ENCODE peak calls at places on chromosomes 1 and 21, in four cellular contexts. One of them, this sample, is unnamed. For H3K9me3, the result is how much of the 10 kb centered on the place peaks cover.

GRCh38 chr1:94697839-94698238 is 122.3 kb upstream of the SLC44A3 start:
- DNase-seq in H1: no peak
- DNase-seq in HepG2: peak
- DNase-seq in GM12878: no peak
- DNase-seq in this sample: no peak

GRCh38 chr1:20974069-20974468 is 187.0 kb upstream of the HP1BP3 start:
- DNase-seq in H1: no peak
- DNase-seq in HepG2: no peak
- DNase-seq in GM12878: no peak
- DNase-seq in this sample: no peak

GRCh38 chr1:67791686-67792475 is 41.4 kb downstream of the GNG12 start:
- DNase-seq in H1: no peak
- DNase-seq in HepG2: no peak
- DNase-seq in GM12878: no peak
- DNase-seq in this sample: peak

GRCh38 chr1:157691285-157691920 is 9.2 kb downstream of the FCRL3 start:
- DNase-seq in H1: no peak
- DNase-seq in HepG2: peak
- DNase-seq in GM12878: no peak
- DNase-seq in this sample: peak

GRCh38 chr1:54081306-54082270 is 28.2 kb downstream of the TCEANC2 start:
- DNase-seq in H1: peak
- DNase-seq in HepG2: peak
- DNase-seq in GM12878: peak
- DNase-seq in this sample: peak

GRCh38 chr1:166875302-166875733 is 746 bp downstream of the TADA1 start:
- DNase-seq in H1: no peak
- DNase-seq in HepG2: no peak
- DNase-seq in GM12878: no peak
- DNase-seq in this sample: no peak

GRCh38 chr1:25804244-25804963 is 4.4 kb downstream of the SELENON start:
- DNase-seq in H1: no peak
- DNase-seq in HepG2: no peak
- DNase-seq in GM12878: no peak
- DNase-seq in this sample: no peak

GRCh38 chr1:230752407-230752806 is 5.2 kb downstream of the CAPN9 start:
- DNase-seq in H1: no peak
- DNase-seq in HepG2: no peak
- DNase-seq in GM12878: no peak
- DNase-seq in this sample: no peak

GRCh38 chr1:188669715-188670114 is 1807.9 kb downstream of the BRINP3 start:
- DNase-seq in H1: no peak
- DNase-seq in HepG2: no peak
- DNase-seq in GM12878: no peak
- DNase-seq in this sample: peak

GRCh38 chr1:15724949-15725880 is 10.8 kb upstream of the SLC25A34 start:
- DNase-seq in H1: no peak
- DNase-seq in HepG2: no peak
- DNase-seq in GM12878: no peak
- DNase-seq in this sample: no peak

GRCh38 chr1:168783831-168784230 is 54.8 kb upstream of the DPT start:
- DNase-seq in H1: no peak
- DNase-seq in HepG2: no peak
- DNase-seq in GM12878: no peak
- DNase-seq in this sample: no peak

GRCh38 chr1:31011719-31012118 is 53.8 kb downstream of the PUM1 start:
- DNase-seq in H1: no peak
- DNase-seq in HepG2: no peak
- DNase-seq in GM12878: no peak
- DNase-seq in this sample: no peak

GRCh38 chr1:152347116-152347728 is 12.6 kb downstream of the FLG2 start:
- DNase-seq in H1: no peak
- DNase-seq in HepG2: peak
- DNase-seq in GM12878: peak
- DNase-seq in this sample: peak

GRCh38 chr1:117796226-117796625 is 133.2 kb downstream of the GDAP2 start:
- DNase-seq in H1: no peak
- DNase-seq in HepG2: no peak
- DNase-seq in GM12878: no peak
- DNase-seq in this sample: no peak

GRCh38 chr1:150970818-150971582 is 3.6 kb downstream of the CERS2 start:
- DNase-seq in H1: no peak
- DNase-seq in HepG2: peak
- DNase-seq in GM12878: no peak
- DNase-seq in this sample: no peak

GRCh38 chr1:166133857-166134256 is 32.9 kb downstream of the FAM78B start:
- DNase-seq in H1: no peak
- DNase-seq in HepG2: no peak
- DNase-seq in GM12878: no peak
- DNase-seq in this sample: no peak

GRCh38 chr21:44398499-44398898 is 45.1 kb downstream of the TRPM2 start:
- DNase-seq in H1: no peak
- DNase-seq in HepG2: no peak
- DNase-seq in GM12878: no peak
- DNase-seq in this sample: no peak

GRCh38 chr1:208243851-208244583 is at the start of gene PLXNA2:
- DNase-seq in H1: no peak
- DNase-seq in HepG2: peak
- DNase-seq in GM12878: no peak
- DNase-seq in this sample: peak

GRCh38 chr1:52927219-52928082 is at the start of gene SCP2:
- DNase-seq in H1: no peak
- DNase-seq in HepG2: peak
- DNase-seq in GM12878: no peak
- DNase-seq in this sample: peak

GRCh38 chr1:110292327-110292741 is 46.8 kb upstream of the RBM15 start:
- DNase-seq in H1: no peak
- DNase-seq in HepG2: no peak
- DNase-seq in GM12878: no peak
- DNase-seq in this sample: no peak

GRCh38 chr1:201501812-201502510 is 5.0 kb downstream of the CSRP1 start:
- DNase-seq in H1: no peak
- DNase-seq in HepG2: no peak
- DNase-seq in GM12878: no peak
- DNase-seq in this sample: no peak

GRCh38 chr1:201502511-201502857 is 4.4 kb downstream of the CSRP1 start:
- DNase-seq in H1: no peak
- DNase-seq in HepG2: no peak
- DNase-seq in GM12878: no peak
- DNase-seq in this sample: no peak

GRCh38 chr1:201500670-201501120 is 6.2 kb downstream of the CSRP1 start:
- DNase-seq in H1: no peak
- DNase-seq in HepG2: no peak
- DNase-seq in GM12878: no peak
- DNase-seq in this sample: no peak

GRCh38 chr1:201499795-201500669 is 6.9 kb downstream of the CSRP1 start:
- DNase-seq in H1: no peak
- DNase-seq in HepG2: no peak
- DNase-seq in GM12878: no peak
- DNase-seq in this sample: no peak

GRCh38 chr1:201501144-201501543 is 5.8 kb downstream of the CSRP1 start:
- DNase-seq in H1: no peak
- DNase-seq in HepG2: no peak
- DNase-seq in GM12878: no peak
- DNase-seq in this sample: no peak
- TF ChIP-seq YY1 in H1: no peak
- TF ChIP-seq YY1 in HepG2: no peak
- TF ChIP-seq YY1 in GM12878: no peak
- TF ChIP-seq YY1 in this sample: no peak

GRCh38 chr1:154220071-154220969 is at the start of gene UBAP2L:
- DNase-seq in H1: peak
- DNase-seq in HepG2: peak
- DNase-seq in GM12878: peak
- DNase-seq in this sample: peak
- H3K9me3 ChIP-seq in H1: under half
- H3K9me3 ChIP-seq in HepG2: under half
- H3K9me3 ChIP-seq in GM12878: under half
- H3K9me3 ChIP-seq in this sample: under half

GRCh38 chr1:221100196-221100950 is 221.1 kb downstream of the HLX start:
- DNase-seq in H1: no peak
- DNase-seq in HepG2: no peak
- DNase-seq in GM12878: no peak
- DNase-seq in this sample: no peak
- TF ChIP-seq SUZ12 in H1: no peak
- TF ChIP-seq SUZ12 in HepG2: no peak
- TF ChIP-seq SUZ12 in GM12878: no peak
- TF ChIP-seq SUZ12 in this sample: no peak

GRCh38 chr21:43277481-43278351 is 108.9 kb downstream of the CRYAA start:
- DNase-seq in H1: no peak
- DNase-seq in HepG2: no peak
- DNase-seq in GM12878: no peak
- DNase-seq in this sample: no peak
- TF ChIP-seq YY1 in H1: no peak
- TF ChIP-seq YY1 in HepG2: no peak
- TF ChIP-seq YY1 in GM12878: no peak
- TF ChIP-seq YY1 in this sample: no peak

GRCh38 chr1:248757784-248758195 is 2.2 kb upstream of the LYPD8 start:
- DNase-seq in H1: no peak
- DNase-seq in HepG2: peak
- DNase-seq in GM12878: no peak
- DNase-seq in this sample: no peak
- H3K9me3 ChIP-seq in H1: half or more
- H3K9me3 ChIP-seq in HepG2: under half
- H3K9me3 ChIP-seq in GM12878: under half
- H3K9me3 ChIP-seq in this sample: under half

GRCh38 chr1:33377013-33377412 is 53.9 kb downstream of the PHC2 start:
- DNase-seq in H1: no peak
- DNase-seq in HepG2: no peak
- DNase-seq in GM12878: no peak
- DNase-seq in this sample: no peak
- TF ChIP-seq SUZ12 in H1: no peak
- TF ChIP-seq SUZ12 in HepG2: no peak
- TF ChIP-seq SUZ12 in GM12878: no peak
- TF ChIP-seq SUZ12 in this sample: no peak

GRCh38 chr1:91895832-91896556 is 10.0 kb upstream of the TGFBR3 start:
- DNase-seq in H1: no peak
- DNase-seq in HepG2: no peak
- DNase-seq in GM12878: no peak
- DNase-seq in this sample: no peak

GRCh38 chr1:91889717-91890459 is 3.9 kb upstream of the TGFBR3 start:
- DNase-seq in H1: no peak
- DNase-seq in HepG2: peak
- DNase-seq in GM12878: no peak
- DNase-seq in this sample: no peak

GRCh38 chr1:91891486-91891885 is 5.5 kb upstream of the TGFBR3 start:
- DNase-seq in H1: no peak
- DNase-seq in HepG2: no peak
- DNase-seq in GM12878: no peak
- DNase-seq in this sample: no peak

GRCh38 chr1:91894036-91894761 is 8.2 kb upstream of the TGFBR3 start:
- DNase-seq in H1: no peak
- DNase-seq in HepG2: no peak
- DNase-seq in GM12878: no peak
- DNase-seq in this sample: no peak

GRCh38 chr1:91891969-91892368 is 6.0 kb upstream of the TGFBR3 start:
- DNase-seq in H1: no peak
- DNase-seq in HepG2: no peak
- DNase-seq in GM12878: no peak
- DNase-seq in this sample: no peak
- TF ChIP-seq YY1 in H1: no peak
- TF ChIP-seq YY1 in HepG2: no peak
- TF ChIP-seq YY1 in GM12878: no peak
- TF ChIP-seq YY1 in this sample: no peak

GRCh38 chr1:197801684-197802083 is 26.4 kb upstream of the DENND1B start:
- DNase-seq in H1: no peak
- DNase-seq in HepG2: no peak
- DNase-seq in GM12878: no peak
- DNase-seq in this sample: no peak
- H3K9me3 ChIP-seq in H1: under half
- H3K9me3 ChIP-seq in HepG2: under half
- H3K9me3 ChIP-seq in GM12878: under half
- H3K9me3 ChIP-seq in this sample: under half

DNA sequence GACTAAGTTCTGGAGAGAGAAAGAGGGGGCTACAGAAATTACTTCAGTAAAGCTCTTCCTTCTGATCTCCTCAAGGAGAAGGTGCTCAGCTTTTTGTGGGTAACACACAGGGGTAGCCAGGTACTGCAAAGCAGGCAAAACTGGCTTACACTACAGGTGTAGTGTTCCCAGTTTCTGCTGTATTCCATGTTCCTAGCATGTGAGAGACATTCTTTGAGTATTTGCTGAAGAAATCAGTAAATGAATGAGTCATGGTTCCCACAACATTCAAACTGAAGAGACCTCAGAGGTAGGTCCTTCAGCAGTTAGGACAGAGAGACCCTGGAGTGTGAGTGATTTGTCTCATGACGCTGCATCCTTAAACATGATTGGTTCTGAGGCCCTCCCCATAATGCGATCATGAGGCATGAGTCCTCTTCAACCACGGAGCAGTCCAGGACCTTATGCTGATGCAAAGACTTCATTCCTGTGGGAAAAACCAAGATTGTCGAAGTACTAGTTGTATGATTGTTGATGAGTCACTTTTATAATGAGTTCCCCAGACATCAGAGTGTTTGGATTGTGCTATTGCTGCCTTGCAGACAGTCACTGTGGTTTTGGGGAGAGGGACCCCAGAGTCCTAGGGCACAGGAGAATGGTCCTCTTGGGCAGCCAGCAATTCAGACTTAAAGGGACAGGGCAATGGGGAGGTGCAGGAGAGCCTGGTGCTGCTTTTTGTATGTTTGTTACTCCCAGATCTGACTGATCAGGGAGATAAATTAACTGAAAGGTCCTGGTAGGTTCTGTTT is 2.7 kb upstream of the OR10J4 start:
- DNase-seq in H1: no peak
- DNase-seq in HepG2: no peak
- DNase-seq in GM12878: no peak
- DNase-seq in this sample: no peak
- TF ChIP-seq SUZ12 in H1: no peak
- TF ChIP-seq SUZ12 in HepG2: no peak
- TF ChIP-seq SUZ12 in GM12878: no peak
- TF ChIP-seq SUZ12 in this sample: no peak